ENCODE peak calls at places on chromosomes 4 and X, in five cellular contexts. One of them, this sample, is unnamed.

GRCh38 chr4:5423670-5424069 is 284.7 kb downstream of the EVC2 start:
- DNase-seq in suprapubic skin: no peak
- DNase-seq in Caki2: no peak
- DNase-seq in left lung: no peak
- DNase-seq in ACHN: no peak
- DNase-seq in this sample: no peak

GRCh38 chrX:120310861-120311631 is at the start of gene TMEM255A:
- DNase-seq in suprapubic skin: peak; percentile 56
- DNase-seq in Caki2: peak; percentile 33
- DNase-seq in left lung: peak; percentile 48
- DNase-seq in ACHN: peak; percentile 1
- DNase-seq in this sample: no peak

GRCh38 chrX:42615161-42615563 is 162.8 kb downstream of the PPP1R2C start:
- DNase-seq in suprapubic skin: no peak
- DNase-seq in Caki2: peak; percentile 2
- DNase-seq in left lung: no peak
- DNase-seq in ACHN: peak; percentile 5
- DNase-seq in this sample: no peak

GRCh38 chrX:46575991-46576392 is 2.4 kb downstream of the CHST7 start:
- DNase-seq in suprapubic skin: no peak
- DNase-seq in Caki2: no peak
- DNase-seq in left lung: no peak
- DNase-seq in ACHN: no peak
- DNase-seq in this sample: no peak

GRCh38 chrX:123084797-123085196 is 99.3 kb upstream of the GRIA3 start:
- DNase-seq in suprapubic skin: no peak
- DNase-seq in Caki2: no peak
- DNase-seq in left lung: no peak
- DNase-seq in ACHN: no peak
- DNase-seq in this sample: no peak

GRCh38 chrX:147875866-147876596 is 35.7 kb upstream of the FMR1 start:
- DNase-seq in suprapubic skin: no peak
- DNase-seq in Caki2: peak; percentile 59
- DNase-seq in left lung: no peak
- DNase-seq in ACHN: peak; percentile 1
- DNase-seq in this sample: no peak

GRCh38 chr4:184787766-184788503 is 37.8 kb downstream of the ACSL1 start:
- DNase-seq in suprapubic skin: no peak
- DNase-seq in Caki2: peak; percentile 91
- DNase-seq in left lung: no peak
- DNase-seq in ACHN: peak; percentile 98
- DNase-seq in this sample: no peak

GRCh38 chr4:118281611-118282442 is 71.0 kb downstream of the PRSS12 start:
- DNase-seq in suprapubic skin: no peak
- DNase-seq in Caki2: peak; percentile 54
- DNase-seq in left lung: no peak
- DNase-seq in ACHN: peak; percentile 24
- DNase-seq in this sample: no peak

GRCh38 chr4:163107754-163108153 is 58.9 kb downstream of the NAF1 start:
- DNase-seq in suprapubic skin: no peak
- DNase-seq in Caki2: no peak
- DNase-seq in left lung: no peak
- DNase-seq in ACHN: peak; percentile 50
- DNase-seq in this sample: no peak

GRCh38 chr4:6695660-6696581 is 2.2 kb downstream of the S100P start:
- DNase-seq in suprapubic skin: peak; percentile 73
- DNase-seq in Caki2: no peak
- DNase-seq in left lung: peak; percentile 87
- DNase-seq in ACHN: no peak
- DNase-seq in this sample: no peak

GRCh38 chr4:20381005-20381404 is 129.3 kb downstream of the SLIT2 start:
- DNase-seq in suprapubic skin: no peak
- DNase-seq in Caki2: no peak
- DNase-seq in left lung: no peak
- DNase-seq in ACHN: no peak
- DNase-seq in this sample: no peak

GRCh38 chr4:169601016-169601771 is 11.2 kb downstream of the NEK1 start:
- DNase-seq in suprapubic skin: no peak
- DNase-seq in Caki2: no peak
- DNase-seq in left lung: no peak
- DNase-seq in ACHN: no peak
- DNase-seq in this sample: no peak

GRCh38 chr4:173121044-173121685 is 47.4 kb upstream of the GALNT7 start:
- DNase-seq in suprapubic skin: no peak
- DNase-seq in Caki2: no peak
- DNase-seq in left lung: no peak
- DNase-seq in ACHN: no peak
- DNase-seq in this sample: no peak

GRCh38 chrX:34382416-34382815 is 250.3 kb upstream of the FAM47A start:
- DNase-seq in suprapubic skin: no peak
- DNase-seq in Caki2: no peak
- DNase-seq in left lung: no peak
- DNase-seq in ACHN: no peak
- DNase-seq in this sample: no peak

GRCh38 chr4:151045907-151046306 is 30.8 kb upstream of the LRBA start:
- DNase-seq in suprapubic skin: no peak
- DNase-seq in Caki2: no peak
- DNase-seq in left lung: no peak
- DNase-seq in ACHN: peak; percentile 13
- DNase-seq in this sample: no peak

GRCh38 chr4:109803924-109804571 is 2.2 kb upstream of the CFI start:
- DNase-seq in suprapubic skin: no peak
- DNase-seq in Caki2: peak; percentile 28
- DNase-seq in left lung: no peak
- DNase-seq in ACHN: peak; percentile 58
- DNase-seq in this sample: no peak

GRCh38 chr4:186979966-186980745 is 256.5 kb upstream of the FAT1 start:
- DNase-seq in suprapubic skin: no peak
- DNase-seq in Caki2: no peak
- DNase-seq in left lung: no peak
- DNase-seq in ACHN: peak; percentile 4
- DNase-seq in this sample: no peak

GRCh38 chr4:17544205-17544604 is 29.2 kb downstream of the CLRN2 start:
- DNase-seq in suprapubic skin: no peak
- DNase-seq in Caki2: peak; percentile 19
- DNase-seq in left lung: no peak
- DNase-seq in ACHN: no peak
- DNase-seq in this sample: no peak

GRCh38 chr4:183118585-183118984 is 19.5 kb downstream of the WWC2 start:
- DNase-seq in suprapubic skin: no peak
- DNase-seq in Caki2: peak; percentile 87
- DNase-seq in left lung: no peak
- DNase-seq in ACHN: peak; percentile 93
- DNase-seq in this sample: no peak

GRCh38 chr4:82989567-82990429 is 20.8 kb downstream of the LIN54 start:
- DNase-seq in suprapubic skin: no peak
- DNase-seq in Caki2: peak; percentile 23
- DNase-seq in left lung: no peak
- DNase-seq in ACHN: peak; percentile 22
- DNase-seq in this sample: no peak

GRCh38 chr4:141576585-141577110 is 59.7 kb upstream of the IL15 start:
- DNase-seq in suprapubic skin: no peak
- DNase-seq in Caki2: no peak
- DNase-seq in left lung: no peak
- DNase-seq in ACHN: no peak
- DNase-seq in this sample: no peak

GRCh38 chrX:49101629-49101984 is 21.9 kb upstream of the WDR45 start:
- DNase-seq in suprapubic skin: no peak
- DNase-seq in Caki2: no peak
- DNase-seq in left lung: no peak
- DNase-seq in ACHN: no peak
- DNase-seq in this sample: no peak

GRCh38 chr4:149161247-149161646 is 654.4 kb downstream of the IQCM start:
- DNase-seq in suprapubic skin: no peak
- DNase-seq in Caki2: no peak
- DNase-seq in left lung: no peak
- DNase-seq in ACHN: peak; percentile 57
- DNase-seq in this sample: no peak

GRCh38 chrX:34659575-34659974 is 2.5 kb upstream of the TMEM47 start:
- DNase-seq in suprapubic skin: no peak
- DNase-seq in Caki2: no peak
- DNase-seq in left lung: no peak
- DNase-seq in ACHN: no peak
- DNase-seq in this sample: no peak

GRCh38 chr4:178836865-178837264 is 1394.6 kb upstream of the AGA start:
- DNase-seq in suprapubic skin: no peak
- DNase-seq in Caki2: no peak
- DNase-seq in left lung: no peak
- DNase-seq in ACHN: no peak
- DNase-seq in this sample: no peak

GRCh38 chr4:159764343-159764952 is 661.6 kb downstream of the RAPGEF2 start:
- DNase-seq in suprapubic skin: no peak
- DNase-seq in Caki2: peak; percentile 39
- DNase-seq in left lung: no peak
- DNase-seq in ACHN: peak; percentile 54
- DNase-seq in this sample: no peak

GRCh38 chr4:120731561-120731960 is 191.0 kb downstream of the PRDM5 start:
- DNase-seq in suprapubic skin: no peak
- DNase-seq in Caki2: peak; percentile 55
- DNase-seq in left lung: no peak
- DNase-seq in ACHN: no peak
- DNase-seq in this sample: no peak

GRCh38 chrX:149145845-149146285 is 359.2 kb downstream of the IDS start:
- DNase-seq in suprapubic skin: no peak
- DNase-seq in Caki2: no peak
- DNase-seq in left lung: no peak
- DNase-seq in ACHN: no peak
- DNase-seq in this sample: no peak

GRCh38 chrX:15158736-15159406 is 111.0 kb downstream of the ASB9 start:
- DNase-seq in suprapubic skin: no peak
- DNase-seq in Caki2: no peak
- DNase-seq in left lung: no peak
- DNase-seq in ACHN: no peak
- DNase-seq in this sample: no peak

GRCh38 chr4:105659190-105659589 is 49.3 kb downstream of the INTS12 start:
- DNase-seq in suprapubic skin: no peak
- DNase-seq in Caki2: no peak
- DNase-seq in left lung: no peak
- DNase-seq in ACHN: no peak
- DNase-seq in this sample: no peak

GRCh38 chrX:13876652-13877051 is 59.8 kb upstream of the GPM6B start:
- DNase-seq in suprapubic skin: no peak
- DNase-seq in Caki2: no peak
- DNase-seq in left lung: no peak
- DNase-seq in ACHN: no peak
- DNase-seq in this sample: no peak

GRCh38 chr4:184821242-184821641 is 4.5 kb downstream of the ACSL1 start:
- DNase-seq in suprapubic skin: no peak
- DNase-seq in Caki2: no peak
- DNase-seq in left lung: no peak
- DNase-seq in ACHN: no peak
- DNase-seq in this sample: no peak

GRCh38 chr4:140374130-140374477 is 658 bp downstream of the SCOC start:
- DNase-seq in suprapubic skin: no peak
- DNase-seq in Caki2: no peak
- DNase-seq in left lung: no peak
- DNase-seq in ACHN: no peak
- DNase-seq in this sample: no peak

GRCh38 chr4:138492178-138492577 is 250.0 kb upstream of the SLC7A11 start:
- DNase-seq in suprapubic skin: no peak
- DNase-seq in Caki2: no peak
- DNase-seq in left lung: no peak
- DNase-seq in ACHN: no peak
- DNase-seq in this sample: no peak

GRCh38 chrX:42128020-42128419 is 204.7 kb upstream of the CASK start:
- DNase-seq in suprapubic skin: no peak
- DNase-seq in Caki2: no peak
- DNase-seq in left lung: no peak
- DNase-seq in ACHN: no peak
- DNase-seq in this sample: no peak

GRCh38 chrX:139026406-139027200 is 315.1 kb upstream of the FGF13 start:
- DNase-seq in suprapubic skin: no peak
- DNase-seq in Caki2: no peak
- DNase-seq in left lung: no peak
- DNase-seq in ACHN: no peak
- DNase-seq in this sample: no peak

GRCh38 chrX:53817548-53817947 is 131.0 kb upstream of the HUWE1 start:
- DNase-seq in suprapubic skin: no peak
- DNase-seq in Caki2: no peak
- DNase-seq in left lung: no peak
- DNase-seq in ACHN: no peak
- DNase-seq in this sample: no peak

This sample was measured in RWPE2.